ENCODE peak calls at places on chromosomes 4 and X, in seven cellular contexts. Y, F, U, E, T, Z and M are unnamed samples.

GRCh38 chrX:5236096-5236495 is 992.6 kb downstream of the NLGN4X start:
- DNase-seq in Y (no peak), F (no peak), U (no peak), E (no peak), T (no peak), Z (no peak), M (peak)

GRCh38 chr4:72951147-72951546 is 118.4 kb downstream of the COX18 start:
- DNase-seq in Y (no peak), F (no peak), U (no peak), E (no peak), T (no peak), Z (no peak), M (no peak)

GRCh38 chr4:3628868-3629175 is 96.6 kb upstream of the LRPAP1 start:
- DNase-seq in Y (no peak), F (no peak), U (no peak), E (no peak), T (no peak), Z (no peak), M (no peak)

GRCh38 chrX:152819732-152820131 is 10.8 kb downstream of the CETN2 start:
- DNase-seq in Y (no peak), F (no peak), U (no peak), E (no peak), T (no peak), Z (peak), M (peak)

GRCh38 chrX:74924449-74925209 is 623 bp downstream of the NEXMIF start:
- DNase-seq in Y (peak), F (no peak), U (peak), E (peak), T (no peak), Z (peak), M (no peak)

GRCh38 chrX:119427024-119427794 is 28.1 kb downstream of the SLC25A43 start:
- DNase-seq in Y (peak), F (peak), U (no peak), E (peak), T (no peak), Z (peak), M (no peak)

GRCh38 chrX:23504895-23505294 is 162.4 kb upstream of the PRDX4 start:
- DNase-seq in Y (no peak), F (no peak), U (no peak), E (no peak), T (no peak), Z (no peak), M (no peak)

GRCh38 chrX:41722220-41722619 is 1.8 kb upstream of the GPR82 start:
- DNase-seq in Y (no peak), F (no peak), U (no peak), E (no peak), T (no peak), Z (no peak), M (no peak)

GRCh38 chr4:133465022-133465421 is 315.9 kb downstream of the PCDH10 start:
- DNase-seq in Y (no peak), F (no peak), U (no peak), E (no peak), T (no peak), Z (no peak), M (no peak)

GRCh38 chr4:184317234-184317918 is 99.7 kb upstream of the ENPP6 start:
- DNase-seq in Y (no peak), F (no peak), U (no peak), E (no peak), T (no peak), Z (no peak), M (no peak)

GRCh38 chr4:110867981-110868380 is 245.1 kb upstream of the PITX2 start:
- DNase-seq in Y (no peak), F (no peak), U (no peak), E (no peak), T (no peak), Z (no peak), M (no peak)